ENCODE peak calls at places on chromosome 3, in ten cellular contexts. One of them, this sample, is unnamed.

GRCh38 chr3:89025185-89025584 is 82.2 kb upstream of the EPHA3 start:
- DNase-seq in BE2C: no peak
- DNase-seq in PC-9: no peak
- DNase-seq in MM.1S: no peak
- DNase-seq in fibroblast of lung: peak; percentile 92
- DNase-seq in colonic mucosa: no peak
- DNase-seq in cardiac muscle cell: no peak
- DNase-seq in endothelial cell of umbilical vein: no peak
- DNase-seq in Panc1: no peak
- DNase-seq in choroid plexus epithelial cell: peak; percentile 54
- DNase-seq in this sample: no peak

GRCh38 chr3:42012935-42013651 is 51.2 kb upstream of the ULK4 start:
- DNase-seq in BE2C: peak; percentile 64
- DNase-seq in PC-9: no peak
- DNase-seq in MM.1S: peak; percentile 86
- DNase-seq in fibroblast of lung: peak; percentile 61
- DNase-seq in colonic mucosa: peak; percentile 83
- DNase-seq in cardiac muscle cell: peak; percentile 70
- DNase-seq in endothelial cell of umbilical vein: peak; percentile 72
- DNase-seq in Panc1: no peak
- DNase-seq in choroid plexus epithelial cell: peak; percentile 65
- DNase-seq in this sample: peak; percentile 44

GRCh38 chr3:49869525-49870126 is at the start of gene CAMKV:
- DNase-seq in BE2C: peak; percentile 72
- DNase-seq in PC-9: no peak
- DNase-seq in MM.1S: no peak
- DNase-seq in fibroblast of lung: no peak
- DNase-seq in colonic mucosa: no peak
- DNase-seq in cardiac muscle cell: no peak
- DNase-seq in endothelial cell of umbilical vein: no peak
- DNase-seq in Panc1: no peak
- DNase-seq in choroid plexus epithelial cell: no peak
- DNase-seq in this sample: no peak

GRCh38 chr3:40108643-40109042 is 200.9 kb upstream of the EIF1B start:
- DNase-seq in BE2C: no peak
- DNase-seq in PC-9: no peak
- DNase-seq in MM.1S: no peak
- DNase-seq in fibroblast of lung: no peak
- DNase-seq in colonic mucosa: no peak
- DNase-seq in cardiac muscle cell: no peak
- DNase-seq in endothelial cell of umbilical vein: no peak
- DNase-seq in Panc1: no peak
- DNase-seq in choroid plexus epithelial cell: no peak
- DNase-seq in this sample: no peak

GRCh38 chr3:157305392-157305791 is 131.3 kb upstream of the PTX3 start:
- DNase-seq in BE2C: no peak
- DNase-seq in PC-9: no peak
- DNase-seq in MM.1S: no peak
- DNase-seq in fibroblast of lung: no peak
- DNase-seq in colonic mucosa: no peak
- DNase-seq in cardiac muscle cell: no peak
- DNase-seq in endothelial cell of umbilical vein: no peak
- DNase-seq in Panc1: no peak
- DNase-seq in choroid plexus epithelial cell: no peak
- DNase-seq in this sample: no peak

GRCh38 chr3:197343656-197344408 is 45.4 kb upstream of the DLG1 start:
- DNase-seq in BE2C: no peak
- DNase-seq in PC-9: no peak
- DNase-seq in MM.1S: no peak
- DNase-seq in fibroblast of lung: no peak
- DNase-seq in colonic mucosa: no peak
- DNase-seq in cardiac muscle cell: peak; percentile 47
- DNase-seq in endothelial cell of umbilical vein: no peak
- DNase-seq in Panc1: no peak
- DNase-seq in choroid plexus epithelial cell: no peak
- DNase-seq in this sample: no peak

GRCh38 chr3:186932281-186933181 is 2.2 kb downstream of the ST6GAL1 start:
- DNase-seq in BE2C: no peak
- DNase-seq in PC-9: no peak
- DNase-seq in MM.1S: no peak
- DNase-seq in fibroblast of lung: no peak
- DNase-seq in colonic mucosa: no peak
- DNase-seq in cardiac muscle cell: peak; percentile 35
- DNase-seq in endothelial cell of umbilical vein: peak; percentile 96
- DNase-seq in Panc1: no peak
- DNase-seq in choroid plexus epithelial cell: peak; percentile 28
- DNase-seq in this sample: no peak

GRCh38 chr3:2098398-2099027 is at the start of gene CNTN4:
- DNase-seq in BE2C: peak; percentile 83
- DNase-seq in PC-9: no peak
- DNase-seq in MM.1S: peak; percentile 88
- DNase-seq in fibroblast of lung: no peak
- DNase-seq in colonic mucosa: peak; percentile 81
- DNase-seq in cardiac muscle cell: peak; percentile 6
- DNase-seq in endothelial cell of umbilical vein: no peak
- DNase-seq in Panc1: no peak
- DNase-seq in choroid plexus epithelial cell: peak; percentile 1
- DNase-seq in this sample: peak; percentile 86

GRCh38 chr3:196144383-196145105 is 62.7 kb upstream of the TFRC start:
- DNase-seq in BE2C: no peak
- DNase-seq in PC-9: no peak
- DNase-seq in MM.1S: no peak
- DNase-seq in fibroblast of lung: peak; percentile 84
- DNase-seq in colonic mucosa: no peak
- DNase-seq in cardiac muscle cell: peak; percentile 65
- DNase-seq in endothelial cell of umbilical vein: no peak
- DNase-seq in Panc1: no peak
- DNase-seq in choroid plexus epithelial cell: peak; percentile 84
- DNase-seq in this sample: no peak

GRCh38 chr3:158261371-158261991 is 151.6 kb downstream of the RSRC1 start:
- DNase-seq in BE2C: no peak
- DNase-seq in PC-9: no peak
- DNase-seq in MM.1S: no peak
- DNase-seq in fibroblast of lung: no peak
- DNase-seq in colonic mucosa: no peak
- DNase-seq in cardiac muscle cell: peak; percentile 21
- DNase-seq in endothelial cell of umbilical vein: no peak
- DNase-seq in Panc1: no peak
- DNase-seq in choroid plexus epithelial cell: peak; percentile 51
- DNase-seq in this sample: no peak

GRCh38 chr3:132756108-132756650 is 34.0 kb upstream of the NPHP3 start:
- DNase-seq in BE2C: no peak
- DNase-seq in PC-9: no peak
- DNase-seq in MM.1S: no peak
- DNase-seq in fibroblast of lung: no peak
- DNase-seq in colonic mucosa: no peak
- DNase-seq in cardiac muscle cell: peak; percentile 21
- DNase-seq in endothelial cell of umbilical vein: no peak
- DNase-seq in Panc1: no peak
- DNase-seq in choroid plexus epithelial cell: no peak
- DNase-seq in this sample: no peak
- TF ChIP-seq CTCF in BE2C: no peak
- TF ChIP-seq CTCF in PC-9: no peak
- TF ChIP-seq CTCF in MM.1S: no peak
- TF ChIP-seq CTCF in fibroblast of lung: no peak
- TF ChIP-seq CTCF in colonic mucosa: no peak
- TF ChIP-seq CTCF in cardiac muscle cell: no peak
- TF ChIP-seq CTCF in endothelial cell of umbilical vein: no peak
- TF ChIP-seq CTCF in Panc1: no peak
- TF ChIP-seq CTCF in choroid plexus epithelial cell: no peak
- TF ChIP-seq CTCF in this sample: no peak

GRCh38 chr3:23945903-23946751 is 1.0 kb downstream of the NR1D2 start:
- DNase-seq in BE2C: peak; percentile 93
- DNase-seq in PC-9: peak; percentile 73
- DNase-seq in MM.1S: peak; percentile 97
- DNase-seq in fibroblast of lung: peak; percentile 90
- DNase-seq in colonic mucosa: peak; percentile 98
- DNase-seq in cardiac muscle cell: peak; percentile 99
- DNase-seq in endothelial cell of umbilical vein: peak; percentile 98
- DNase-seq in Panc1: peak; percentile 61
- DNase-seq in choroid plexus epithelial cell: peak; percentile 97
- DNase-seq in this sample: peak; percentile 97
- TF ChIP-seq CTCF in BE2C: no peak
- TF ChIP-seq CTCF in PC-9: no peak
- TF ChIP-seq CTCF in MM.1S: no peak
- TF ChIP-seq CTCF in fibroblast of lung: no peak
- TF ChIP-seq CTCF in colonic mucosa: no peak
- TF ChIP-seq CTCF in cardiac muscle cell: no peak
- TF ChIP-seq CTCF in endothelial cell of umbilical vein: no peak
- TF ChIP-seq CTCF in Panc1: no peak
- TF ChIP-seq CTCF in choroid plexus epithelial cell: no peak
- TF ChIP-seq CTCF in this sample: no peak

DNA sequence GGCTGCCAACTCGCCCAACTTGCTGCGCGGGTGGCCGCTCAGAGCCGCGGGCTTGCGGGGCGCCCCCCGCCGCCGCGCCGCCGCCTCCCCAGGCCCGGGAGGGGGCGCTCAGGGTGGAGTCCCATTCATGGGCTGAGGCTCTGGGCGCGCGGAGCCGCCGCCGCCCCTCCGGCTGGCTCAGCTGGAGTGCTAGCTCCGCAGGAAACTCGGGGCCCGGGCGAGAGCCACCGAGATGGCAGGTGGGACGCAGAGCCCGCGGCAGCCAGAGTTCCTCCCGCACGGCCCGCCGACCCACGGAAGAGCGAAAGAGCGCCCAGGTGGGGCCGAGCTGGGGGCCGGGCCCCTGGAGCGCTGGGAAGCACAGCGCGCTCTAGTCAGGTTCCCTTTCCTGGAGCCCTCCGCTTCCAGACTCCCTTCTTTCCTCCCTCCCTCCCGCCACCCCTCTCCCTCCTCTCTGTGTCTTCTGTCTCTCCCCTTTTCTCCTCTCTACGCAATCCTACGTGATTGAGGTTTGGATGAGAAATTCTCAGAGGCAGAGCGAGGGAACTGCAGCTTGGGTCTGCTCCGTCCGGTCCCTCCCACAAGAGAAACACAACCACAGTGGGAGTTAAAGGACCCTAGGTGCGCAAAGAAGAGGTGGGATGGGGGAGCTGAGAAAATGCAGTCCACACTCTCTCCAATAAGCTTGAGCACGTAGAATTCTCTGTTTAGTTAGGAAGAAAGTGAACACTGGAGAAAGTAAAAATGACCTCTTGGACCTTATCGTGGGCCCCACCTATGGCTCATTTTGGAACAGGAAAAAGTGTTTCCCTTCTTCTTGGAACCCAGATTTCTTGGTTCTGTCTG is 317.3 kb downstream of the FGF12 start:
- DNase-seq in BE2C: no peak
- DNase-seq in PC-9: no peak
- DNase-seq in MM.1S: peak; percentile 46
- DNase-seq in fibroblast of lung: peak; percentile 56
- DNase-seq in colonic mucosa: no peak
- DNase-seq in cardiac muscle cell: peak; percentile 52
- DNase-seq in endothelial cell of umbilical vein: peak; percentile 40
- DNase-seq in Panc1: no peak
- DNase-seq in choroid plexus epithelial cell: no peak
- DNase-seq in this sample: no peak
- TF ChIP-seq CTCF in BE2C: no peak
- TF ChIP-seq CTCF in PC-9: peak; percentile 22
- TF ChIP-seq CTCF in MM.1S: peak; percentile 24
- TF ChIP-seq CTCF in fibroblast of lung: peak; percentile 19
- TF ChIP-seq CTCF in colonic mucosa: no peak
- TF ChIP-seq CTCF in cardiac muscle cell: peak; percentile 3
- TF ChIP-seq CTCF in endothelial cell of umbilical vein: peak; percentile 25
- TF ChIP-seq CTCF in Panc1: peak; percentile 27
- TF ChIP-seq CTCF in choroid plexus epithelial cell: no peak
- TF ChIP-seq CTCF in this sample: peak; percentile 37

GRCh38 chr3:148950806-148951205 is 40.5 kb upstream of the GYG1 start:
- DNase-seq in BE2C: no peak
- DNase-seq in PC-9: no peak
- DNase-seq in MM.1S: peak; percentile 25
- DNase-seq in fibroblast of lung: no peak
- DNase-seq in colonic mucosa: no peak
- DNase-seq in cardiac muscle cell: no peak
- DNase-seq in endothelial cell of umbilical vein: no peak
- DNase-seq in Panc1: no peak
- DNase-seq in choroid plexus epithelial cell: peak; percentile 46
- DNase-seq in this sample: no peak
- TF ChIP-seq CTCF in BE2C: peak; percentile 46
- TF ChIP-seq CTCF in PC-9: peak; percentile 35
- TF ChIP-seq CTCF in MM.1S: peak; percentile 41
- TF ChIP-seq CTCF in fibroblast of lung: peak; percentile 28
- TF ChIP-seq CTCF in colonic mucosa: no peak
- TF ChIP-seq CTCF in cardiac muscle cell: peak; percentile 23
- TF ChIP-seq CTCF in endothelial cell of umbilical vein: no peak
- TF ChIP-seq CTCF in Panc1: peak; percentile 58
- TF ChIP-seq CTCF in choroid plexus epithelial cell: peak; percentile 52
- TF ChIP-seq CTCF in this sample: no peak

DNA sequence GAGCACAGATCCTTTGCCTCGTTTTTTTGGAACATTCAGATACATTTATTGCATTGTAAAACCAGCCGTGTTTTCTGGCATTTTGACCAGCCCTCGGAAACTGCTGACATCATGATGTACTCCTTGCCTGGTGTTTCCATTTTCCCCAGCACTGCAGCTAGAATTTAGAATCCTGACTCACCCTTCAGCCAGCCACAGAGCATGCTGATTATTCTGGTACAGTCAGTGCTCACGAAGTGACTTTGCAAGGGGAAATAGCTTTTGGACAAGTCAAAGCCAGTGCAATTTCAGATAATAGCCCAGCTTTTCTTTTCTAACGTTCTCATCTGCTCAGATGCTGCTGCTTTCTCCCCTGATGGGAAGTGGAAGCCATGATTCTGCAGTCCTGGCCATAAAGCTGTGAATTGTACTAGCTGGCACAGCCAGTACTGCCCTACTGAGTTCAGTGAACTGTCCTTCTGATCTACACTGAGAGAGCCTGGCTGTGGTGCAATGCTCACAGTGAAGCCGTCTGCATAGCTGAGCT is 12.1 kb upstream of the CNBP start:
- DNase-seq in BE2C: no peak
- DNase-seq in PC-9: peak; percentile 84
- DNase-seq in MM.1S: peak; percentile 62
- DNase-seq in fibroblast of lung: peak; percentile 95
- DNase-seq in colonic mucosa: no peak
- DNase-seq in cardiac muscle cell: peak; percentile 95
- DNase-seq in endothelial cell of umbilical vein: peak; percentile 82
- DNase-seq in Panc1: peak; percentile 73
- DNase-seq in choroid plexus epithelial cell: peak; percentile 96
- DNase-seq in this sample: no peak
- TF ChIP-seq CTCF in BE2C: no peak
- TF ChIP-seq CTCF in PC-9: no peak
- TF ChIP-seq CTCF in MM.1S: no peak
- TF ChIP-seq CTCF in fibroblast of lung: no peak
- TF ChIP-seq CTCF in colonic mucosa: no peak
- TF ChIP-seq CTCF in cardiac muscle cell: no peak
- TF ChIP-seq CTCF in endothelial cell of umbilical vein: no peak
- TF ChIP-seq CTCF in Panc1: no peak
- TF ChIP-seq CTCF in choroid plexus epithelial cell: no peak
- TF ChIP-seq CTCF in this sample: no peak

GRCh38 chr3:28349397-28350000 is 875 bp upstream of the AZI2 start:
- DNase-seq in BE2C: no peak
- DNase-seq in PC-9: no peak
- DNase-seq in MM.1S: no peak
- DNase-seq in fibroblast of lung: no peak
- DNase-seq in colonic mucosa: no peak
- DNase-seq in cardiac muscle cell: no peak
- DNase-seq in endothelial cell of umbilical vein: no peak
- DNase-seq in Panc1: no peak
- DNase-seq in choroid plexus epithelial cell: peak; percentile 26
- DNase-seq in this sample: no peak
- TF ChIP-seq CTCF in BE2C: no peak
- TF ChIP-seq CTCF in PC-9: no peak
- TF ChIP-seq CTCF in MM.1S: no peak
- TF ChIP-seq CTCF in fibroblast of lung: peak; percentile 33
- TF ChIP-seq CTCF in colonic mucosa: no peak
- TF ChIP-seq CTCF in cardiac muscle cell: no peak
- TF ChIP-seq CTCF in endothelial cell of umbilical vein: no peak
- TF ChIP-seq CTCF in Panc1: no peak
- TF ChIP-seq CTCF in choroid plexus epithelial cell: peak; percentile 38
- TF ChIP-seq CTCF in this sample: no peak

GRCh38 chr3:100106531-100107155 is 7.7 kb downstream of the FILIP1L start:
- DNase-seq in BE2C: no peak
- DNase-seq in PC-9: peak; percentile 65
- DNase-seq in MM.1S: no peak
- DNase-seq in fibroblast of lung: peak; percentile 80
- DNase-seq in colonic mucosa: no peak
- DNase-seq in cardiac muscle cell: peak; percentile 55
- DNase-seq in endothelial cell of umbilical vein: no peak
- DNase-seq in Panc1: no peak
- DNase-seq in choroid plexus epithelial cell: peak; percentile 88
- DNase-seq in this sample: no peak
- TF ChIP-seq CTCF in BE2C: no peak
- TF ChIP-seq CTCF in PC-9: no peak
- TF ChIP-seq CTCF in MM.1S: no peak
- TF ChIP-seq CTCF in fibroblast of lung: no peak
- TF ChIP-seq CTCF in colonic mucosa: no peak
- TF ChIP-seq CTCF in cardiac muscle cell: no peak
- TF ChIP-seq CTCF in endothelial cell of umbilical vein: no peak
- TF ChIP-seq CTCF in Panc1: no peak
- TF ChIP-seq CTCF in choroid plexus epithelial cell: no peak
- TF ChIP-seq CTCF in this sample: no peak